ENCODE peak calls at places on chromosomes 3 and 15, in nine cellular contexts. Y, I, U, O, M, Q, W, F and E are unnamed samples.

GRCh38 chr15:40295870-40296560 is 11.7 kb downstream of the PLCB2 start:
- DNase-seq in Y (no peak), I (no peak), U (no peak), O (no peak), M (no peak), Q (no peak), W (no peak), F (no peak), E (no peak)

GRCh38 chr3:45055411-45056143 is 29.5 kb downstream of the CLEC3B start:
- DNase-seq in Y (no peak), I (no peak), U (peak; percentile 38), O (peak; percentile 78), M (peak; percentile 47), Q (peak; percentile 63), W (peak; percentile 72), F (no peak), E (peak; percentile 87)

GRCh38 chr3:56053727-56054126 is 414.5 kb downstream of the ERC2 start:
- DNase-seq in Y (no peak), I (no peak), U (no peak), O (no peak), M (no peak), Q (no peak), W (no peak), F (no peak), E (no peak)

GRCh38 chr3:66489577-66489976 is 11.2 kb downstream of the LRIG1 start:
- DNase-seq in Y (no peak), I (no peak), U (no peak), O (no peak), M (no peak), Q (no peak), W (no peak), F (no peak), E (no peak)

GRCh38 chr3:169694117-169694516 is 30.6 kb upstream of the MECOM start:
- DNase-seq in Y (no peak), I (no peak), U (peak; percentile 16), O (no peak), M (no peak), Q (peak; percentile 35), W (peak; percentile 6), F (no peak), E (peak; percentile 10)

GRCh38 chr3:162769559-162769958 is 1273.0 kb downstream of the OTOL1 start:
- DNase-seq in Y (no peak), I (no peak), U (no peak), O (peak; percentile 36), M (no peak), Q (peak; percentile 20), W (no peak), F (no peak), E (no peak)

GRCh38 chr15:33131880-33132279 is 62.6 kb downstream of the FMN1 start:
- DNase-seq in Y (no peak), I (no peak), U (peak; percentile 35), O (peak; percentile 56), M (no peak), Q (peak; percentile 21), W (no peak), F (no peak), E (peak; percentile 87)

GRCh38 chr15:91973481-91973880 is 120.0 kb downstream of the SLCO3A1 start:
- DNase-seq in Y (no peak), I (no peak), U (peak; percentile 17), O (no peak), M (no peak), Q (no peak), W (no peak), F (no peak), E (no peak)

GRCh38 chr15:90211440-90212168 is 10.5 kb downstream of the SEMA4B start:
- DNase-seq in Y (peak; percentile 79), I (peak; percentile 90), U (peak; percentile 95), O (peak; percentile 61), M (no peak), Q (no peak), W (no peak), F (no peak), E (peak; percentile 84)